ENCODE peak calls at places on chromosomes 13 and 19, in ten cellular contexts. One of them, this sample, is unnamed.

GRCh38 chr13:87827479-87827878 is 156.3 kb downstream of the SLITRK5 start:
- DNase-seq in tibial artery: no peak
- DNase-seq in fibroblast of lung: peak
- DNase-seq in trophoblast cell: no peak
- DNase-seq in naive thymus-derived CD8-positive, alpha-beta T cell: no peak
- DNase-seq in head of caudate nucleus: peak
- DNase-seq in astrocyte of the hippocampus: peak
- DNase-seq in GM03348: no peak
- DNase-seq in psoas muscle: no peak
- DNase-seq in chondrocyte: no peak
- DNase-seq in this sample: no peak

GRCh38 chr19:50398675-50399367 is 14.7 kb downstream of the POLD1 start:
- DNase-seq in tibial artery: no peak
- DNase-seq in fibroblast of lung: no peak
- DNase-seq in trophoblast cell: no peak
- DNase-seq in naive thymus-derived CD8-positive, alpha-beta T cell: no peak
- DNase-seq in head of caudate nucleus: no peak
- DNase-seq in astrocyte of the hippocampus: no peak
- DNase-seq in GM03348: no peak
- DNase-seq in psoas muscle: no peak
- DNase-seq in chondrocyte: no peak
- DNase-seq in this sample: no peak

GRCh38 chr19:13135068-13136062 is 14.8 kb downstream of the STX10 start:
- DNase-seq in tibial artery: no peak
- DNase-seq in fibroblast of lung: no peak
- DNase-seq in trophoblast cell: no peak
- DNase-seq in naive thymus-derived CD8-positive, alpha-beta T cell: no peak
- DNase-seq in head of caudate nucleus: no peak
- DNase-seq in astrocyte of the hippocampus: no peak
- DNase-seq in GM03348: no peak
- DNase-seq in psoas muscle: no peak
- DNase-seq in chondrocyte: no peak
- DNase-seq in this sample: no peak

GRCh38 chr19:44720945-44721344 is 22.0 kb downstream of the CEACAM16 start:
- DNase-seq in tibial artery: no peak
- DNase-seq in fibroblast of lung: no peak
- DNase-seq in trophoblast cell: peak
- DNase-seq in naive thymus-derived CD8-positive, alpha-beta T cell: no peak
- DNase-seq in head of caudate nucleus: no peak
- DNase-seq in astrocyte of the hippocampus: no peak
- DNase-seq in GM03348: no peak
- DNase-seq in psoas muscle: no peak
- DNase-seq in chondrocyte: no peak
- DNase-seq in this sample: no peak

GRCh38 chr19:15836595-15837398 is 21.3 kb upstream of the OR10H1 start:
- DNase-seq in tibial artery: peak
- DNase-seq in fibroblast of lung: peak
- DNase-seq in trophoblast cell: peak
- DNase-seq in naive thymus-derived CD8-positive, alpha-beta T cell: peak
- DNase-seq in head of caudate nucleus: peak
- DNase-seq in astrocyte of the hippocampus: peak
- DNase-seq in GM03348: peak
- DNase-seq in psoas muscle: peak
- DNase-seq in chondrocyte: no peak
- DNase-seq in this sample: peak

GRCh38 chr19:40420766-40421467 is 4.9 kb downstream of the SERTAD1 start:
- DNase-seq in tibial artery: peak
- DNase-seq in fibroblast of lung: peak
- DNase-seq in trophoblast cell: peak
- DNase-seq in naive thymus-derived CD8-positive, alpha-beta T cell: peak
- DNase-seq in head of caudate nucleus: peak
- DNase-seq in astrocyte of the hippocampus: peak
- DNase-seq in GM03348: peak
- DNase-seq in psoas muscle: peak
- DNase-seq in chondrocyte: peak
- DNase-seq in this sample: peak

GRCh38 chr13:43284162-43284561 is 260.8 kb downstream of the DNAJC15 start:
- DNase-seq in tibial artery: no peak
- DNase-seq in fibroblast of lung: peak
- DNase-seq in trophoblast cell: no peak
- DNase-seq in naive thymus-derived CD8-positive, alpha-beta T cell: no peak
- DNase-seq in head of caudate nucleus: no peak
- DNase-seq in astrocyte of the hippocampus: peak
- DNase-seq in GM03348: peak
- DNase-seq in psoas muscle: no peak
- DNase-seq in chondrocyte: no peak
- DNase-seq in this sample: peak

GRCh38 chr19:15107056-15108010 is at the start of gene SYDE1:
- DNase-seq in tibial artery: no peak
- DNase-seq in fibroblast of lung: peak
- DNase-seq in trophoblast cell: peak
- DNase-seq in naive thymus-derived CD8-positive, alpha-beta T cell: no peak
- DNase-seq in head of caudate nucleus: no peak
- DNase-seq in astrocyte of the hippocampus: peak
- DNase-seq in GM03348: peak
- DNase-seq in psoas muscle: peak
- DNase-seq in chondrocyte: no peak
- DNase-seq in this sample: peak

GRCh38 chr13:50127017-50127725 is 111.9 kb downstream of the KCNRG start:
- DNase-seq in tibial artery: peak
- DNase-seq in fibroblast of lung: peak
- DNase-seq in trophoblast cell: no peak
- DNase-seq in naive thymus-derived CD8-positive, alpha-beta T cell: peak
- DNase-seq in head of caudate nucleus: no peak
- DNase-seq in astrocyte of the hippocampus: peak
- DNase-seq in GM03348: no peak
- DNase-seq in psoas muscle: peak
- DNase-seq in chondrocyte: peak
- DNase-seq in this sample: no peak

GRCh38 chr13:44281252-44282000 is 92.2 kb upstream of the SERP2 start:
- DNase-seq in tibial artery: no peak
- DNase-seq in fibroblast of lung: no peak
- DNase-seq in trophoblast cell: no peak
- DNase-seq in naive thymus-derived CD8-positive, alpha-beta T cell: no peak
- DNase-seq in head of caudate nucleus: no peak
- DNase-seq in astrocyte of the hippocampus: peak
- DNase-seq in GM03348: no peak
- DNase-seq in psoas muscle: no peak
- DNase-seq in chondrocyte: no peak
- DNase-seq in this sample: no peak

GRCh38 chr19:934197-934840 is 8.5 kb downstream of the ARID3A start:
- DNase-seq in tibial artery: no peak
- DNase-seq in fibroblast of lung: no peak
- DNase-seq in trophoblast cell: no peak
- DNase-seq in naive thymus-derived CD8-positive, alpha-beta T cell: no peak
- DNase-seq in head of caudate nucleus: no peak
- DNase-seq in astrocyte of the hippocampus: no peak
- DNase-seq in GM03348: no peak
- DNase-seq in psoas muscle: no peak
- DNase-seq in chondrocyte: no peak
- DNase-seq in this sample: no peak

GRCh38 chr13:96779691-96780090 is 214.6 kb downstream of the OXGR1 start:
- DNase-seq in tibial artery: no peak
- DNase-seq in fibroblast of lung: no peak
- DNase-seq in trophoblast cell: no peak
- DNase-seq in naive thymus-derived CD8-positive, alpha-beta T cell: no peak
- DNase-seq in head of caudate nucleus: no peak
- DNase-seq in astrocyte of the hippocampus: no peak
- DNase-seq in GM03348: no peak
- DNase-seq in psoas muscle: no peak
- DNase-seq in chondrocyte: no peak
- DNase-seq in this sample: no peak

GRCh38 chr19:47406711-47407416 is 12.5 kb downstream of the MEIS3 start:
- DNase-seq in tibial artery: no peak
- DNase-seq in fibroblast of lung: no peak
- DNase-seq in trophoblast cell: peak
- DNase-seq in naive thymus-derived CD8-positive, alpha-beta T cell: no peak
- DNase-seq in head of caudate nucleus: no peak
- DNase-seq in astrocyte of the hippocampus: peak
- DNase-seq in GM03348: no peak
- DNase-seq in psoas muscle: no peak
- DNase-seq in chondrocyte: no peak
- DNase-seq in this sample: no peak

GRCh38 chr13:52850396-52851152 is 2.1 kb upstream of the PCDH8 start:
- DNase-seq in tibial artery: peak
- DNase-seq in fibroblast of lung: peak
- DNase-seq in trophoblast cell: peak
- DNase-seq in naive thymus-derived CD8-positive, alpha-beta T cell: peak
- DNase-seq in head of caudate nucleus: peak
- DNase-seq in astrocyte of the hippocampus: peak
- DNase-seq in GM03348: peak
- DNase-seq in psoas muscle: peak
- DNase-seq in chondrocyte: no peak
- DNase-seq in this sample: peak

GRCh38 chr19:12969292-12969988 is at the start of gene DAND5:
- DNase-seq in tibial artery: no peak
- DNase-seq in fibroblast of lung: no peak
- DNase-seq in trophoblast cell: no peak
- DNase-seq in naive thymus-derived CD8-positive, alpha-beta T cell: no peak
- DNase-seq in head of caudate nucleus: peak
- DNase-seq in astrocyte of the hippocampus: peak
- DNase-seq in GM03348: peak
- DNase-seq in psoas muscle: no peak
- DNase-seq in chondrocyte: no peak
- DNase-seq in this sample: no peak

GRCh38 chr13:99363391-99363790 is 56.2 kb upstream of the GPR183 start:
- DNase-seq in tibial artery: no peak
- DNase-seq in fibroblast of lung: no peak
- DNase-seq in trophoblast cell: no peak
- DNase-seq in naive thymus-derived CD8-positive, alpha-beta T cell: no peak
- DNase-seq in head of caudate nucleus: peak
- DNase-seq in astrocyte of the hippocampus: no peak
- DNase-seq in GM03348: no peak
- DNase-seq in psoas muscle: no peak
- DNase-seq in chondrocyte: no peak
- DNase-seq in this sample: no peak